ENCODE peak calls at places on chromosomes 5 and 9, in six cellular contexts. D is upper lobe of left lung, L is IMR-90, F is Peyer's patch, G is ovary, Z is stomach. J is an unnamed sample.

GRCh38 chr9:130183133-130183762 is 11.0 kb downstream of the NCS1 start:
- DNase-seq in L (peak; percentile 71), F (no peak), Z (no peak), G (no peak), D (no peak), J (no peak)

GRCh38 chr5:147734839-147735238 is 47.7 kb downstream of the JAKMIP2 start:
- DNase-seq in Z (no peak), F (no peak), G (no peak), D (no peak), L (no peak), J (no peak)

GRCh38 chr5:145681686-145682085 is 153.5 kb downstream of the PRELID2 start:
- DNase-seq in L (peak; percentile 73), F (peak; percentile 69), Z (peak; percentile 41), D (peak; percentile 65), G (peak; percentile 12), J (no peak)

GRCh38 chr5:131619102-131619501 is 15.9 kb downstream of the RAPGEF6 start:
- DNase-seq in G (no peak), Z (no peak), L (no peak), D (no peak), F (no peak), J (no peak)

GRCh38 chr5:61313960-61314681 is 17.9 kb upstream of the ZSWIM6 start:
- DNase-seq in L (peak; percentile 94), Z (no peak), F (no peak), D (no peak), G (no peak), J (no peak)

GRCh38 chr5:111754190-111754589 is 2.8 kb downstream of the NREP start:
- DNase-seq in Z (no peak), G (no peak), D (no peak), F (no peak), L (no peak), J (no peak)

GRCh38 chr5:159833846-159834245 is 82.4 kb upstream of the ADRA1B start:
- DNase-seq in L (no peak), Z (no peak), G (no peak), F (no peak), D (no peak), J (no peak)

GRCh38 chr9:86708918-86709835 is 238.1 kb downstream of the GAS1 start:
- DNase-seq in F (no peak), G (no peak), L (no peak), Z (no peak), D (no peak), J (no peak)

GRCh38 chr5:154577449-154577848 is 99.4 kb upstream of the HAND1 start:
- DNase-seq in L (no peak), D (no peak), F (no peak), Z (no peak), G (no peak), J (no peak)

GRCh38 chr9:132439153-132439552 is 29.1 kb downstream of the CFAP77 start:
- DNase-seq in F (no peak), D (no peak), Z (no peak), G (no peak), L (no peak), J (no peak)

GRCh38 chr5:30850871-30851270 is 342.6 kb upstream of the CDH6 start:
- DNase-seq in D (no peak), Z (no peak), L (no peak), G (no peak), F (no peak), J (no peak)

GRCh38 chr9:94554439-94555331 is at the start of gene PCAT7:
- DNase-seq in L (no peak), D (peak; percentile 44), Z (peak; percentile 90), F (peak; percentile 87), G (no peak), J (peak; percentile 86)

GRCh38 chr5:76402880-76403712 is at the start of gene IQGAP2:
- DNase-seq in Z (peak; percentile 83), D (peak; percentile 73), F (peak; percentile 89), L (peak; percentile 34), G (peak; percentile 79), J (peak; percentile 89)
- TF ChIP-seq POLR2A in Z (no peak), D (no peak), F (peak; percentile 47), L (no peak), G (no peak), J (peak; percentile 73)

GRCh38 chr5:140242890-140243585 is 59.9 kb downstream of the PFDN1 start:
- DNase-seq in G (no peak), F (peak; percentile 44), Z (peak; percentile 71), L (no peak), D (peak; percentile 60), J (peak; percentile 71)
- TF ChIP-seq POLR2A in G (no peak), F (no peak), Z (no peak), L (no peak), D (no peak), J (no peak)

DNA sequence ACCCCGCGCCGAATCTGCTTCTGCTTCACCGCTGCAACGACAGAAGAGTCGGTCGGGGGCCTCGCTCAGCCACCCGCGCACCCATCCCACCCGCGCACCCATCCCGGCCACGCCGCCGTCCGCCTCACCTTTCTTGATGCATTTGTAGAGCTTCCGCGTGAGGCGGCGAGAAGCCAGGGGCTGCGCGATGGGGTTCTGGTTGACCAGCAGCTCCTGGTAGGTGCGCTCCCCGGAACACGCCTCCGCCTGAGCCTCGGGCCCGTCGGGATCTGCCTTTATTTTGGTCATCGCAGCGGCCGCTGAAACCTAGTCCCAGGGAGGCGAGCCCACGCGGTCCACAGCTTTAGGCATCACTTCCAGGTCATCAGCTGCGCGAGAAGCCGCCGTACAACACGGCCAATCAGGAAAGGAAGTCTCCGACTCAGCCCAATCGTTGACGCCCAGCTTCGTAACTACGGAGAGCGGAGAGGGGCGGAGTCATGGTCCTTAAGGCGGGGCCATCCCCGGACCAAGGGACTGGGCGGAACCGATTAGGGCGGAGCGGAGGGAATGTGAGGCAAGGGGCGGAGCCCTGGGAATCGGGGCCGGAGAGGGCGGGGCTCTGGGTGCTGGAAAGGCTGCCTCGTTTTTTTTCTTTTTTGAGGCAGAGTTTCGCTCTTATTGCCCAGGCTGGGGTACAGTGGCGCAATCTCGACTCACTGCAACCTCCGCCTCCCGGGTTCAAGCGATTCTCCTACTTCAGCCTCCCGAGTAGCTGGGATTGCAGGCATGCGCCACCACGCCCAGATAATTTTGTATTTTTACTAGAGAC is at the start of gene NHP2:
- DNase-seq in G (peak; percentile 98), F (peak; percentile 99), Z (peak; percentile 99), L (peak; percentile 99), D (peak; percentile 98), J (peak; percentile 99)
- TF ChIP-seq POLR2A in G (no peak), F (peak; percentile 43), Z (no peak), L (peak; percentile 66), D (no peak), J (peak; percentile 58)

DNA sequence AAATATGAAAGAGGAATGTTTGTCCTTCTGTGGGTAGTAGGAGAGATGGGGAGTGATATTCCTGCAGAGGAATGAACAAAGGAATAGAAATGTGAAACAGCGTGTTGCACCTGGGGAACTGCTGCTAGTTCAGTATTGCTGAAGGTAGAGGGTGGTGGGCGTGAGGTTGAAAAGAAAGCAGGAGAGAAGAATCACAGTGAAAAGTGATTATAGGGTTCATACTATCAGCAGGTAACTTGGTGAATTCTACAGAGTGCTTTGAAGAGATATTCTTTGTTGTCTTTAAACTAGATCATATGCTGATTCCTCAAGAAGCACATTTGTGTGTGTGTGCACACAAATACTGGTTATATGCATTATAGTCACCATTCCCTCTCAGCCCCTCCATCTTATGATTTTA is 95.6 kb downstream of the ADGRV1 start:
- DNase-seq in F (no peak), G (no peak), D (no peak), Z (no peak), L (no peak), J (no peak)
- TF ChIP-seq POLR2A in F (no peak), G (no peak), D (no peak), Z (no peak), L (no peak), J (no peak)

GRCh38 chr5:3301316-3301715 is 294.3 kb upstream of the IRX1 start:
- DNase-seq in L (no peak), F (no peak), D (no peak), G (no peak), Z (no peak), J (no peak)
- TF ChIP-seq POLR2A in L (no peak), F (no peak), D (no peak), G (no peak), Z (no peak), J (no peak)